ENCODE peak calls at places on chromosome 9, in four cellular contexts. H is nephron progenitor cell, K is OCI-LY7, R is left lung. E is an unnamed sample.

GRCh38 chr9:99931155-99931840 is 24.8 kb downstream of the STX17 start:
- DNase-seq in H (no peak), K (no peak), R (no peak), E (no peak)

GRCh38 chr9:698276-698675 is 143.2 kb upstream of the DMRT1 start:
- DNase-seq in H (no peak), K (no peak), R (no peak), E (no peak)

GRCh38 chr9:123697686-123698085 is 232.2 kb downstream of the DENND1A start:
- DNase-seq in H (no peak), K (peak; percentile 34), R (no peak), E (no peak)

GRCh38 chr9:81798606-81799005 is 109.3 kb upstream of the TLE1 start:
- DNase-seq in H (no peak), K (no peak), R (no peak), E (no peak)

GRCh38 chr9:24118170-24118569 is 292.1 kb upstream of the ELAVL2 start:
- DNase-seq in H (no peak), K (no peak), R (peak; percentile 42), E (no peak)

GRCh38 chr9:935348-935965 is 41.0 kb upstream of the DMRT3 start:
- DNase-seq in H (no peak), K (no peak), R (no peak), E (no peak)

GRCh38 chr9:130470269-130470668 is 25.5 kb downstream of the ASS1 start:
- DNase-seq in H (no peak), K (no peak), R (no peak), E (no peak)

GRCh38 chr9:84146893-84147705 is 166.5 kb downstream of the RMI1 start:
- DNase-seq in H (no peak), K (no peak), R (no peak), E (no peak)

GRCh38 chr9:135474915-135475314 is 4.7 kb upstream of the PPP1R26 start:
- DNase-seq in H (peak; percentile 69), K (peak; percentile 25), R (peak; percentile 83), E (no peak)

GRCh38 chr9:137392232-137393007 is 30.5 kb downstream of the EXD3 start:
- DNase-seq in H (no peak), K (no peak), R (no peak), E (no peak)

GRCh38 chr9:69895659-69896058 is 75.0 kb downstream of the CFAP95 start:
- DNase-seq in H (no peak), K (no peak), R (no peak), E (no peak)

DNA sequence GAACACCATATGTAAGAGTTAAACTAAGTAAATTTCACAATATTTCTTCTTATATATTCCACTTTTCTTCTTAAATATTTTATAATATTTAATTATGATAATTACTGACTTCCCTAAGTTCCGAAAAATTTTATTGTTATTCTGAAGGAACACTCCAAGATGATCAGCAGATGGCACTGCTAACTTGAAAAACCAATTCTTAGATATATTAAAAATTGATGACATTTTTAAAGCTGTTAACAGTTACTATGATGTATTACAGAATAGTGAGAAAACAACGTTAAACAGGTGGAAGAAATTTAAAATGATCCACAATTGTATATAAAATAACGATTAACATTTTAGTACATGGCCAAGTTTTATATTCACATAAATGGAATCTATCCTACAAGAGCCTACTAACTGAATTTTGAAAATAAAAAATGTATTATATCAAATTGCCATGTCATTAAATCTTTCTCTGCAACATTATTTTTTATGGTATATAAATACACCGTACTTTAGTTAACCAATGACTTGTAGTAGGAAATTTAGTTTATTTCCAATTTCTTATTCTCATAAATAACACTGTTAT is 30.1 kb upstream of the MUSK start:
- DNase-seq in H (no peak), K (no peak), R (no peak), E (no peak)
- TF ChIP-seq CTCF in H (no peak), K (peak; percentile 53), R (peak; percentile 36), E (no peak)

DNA sequence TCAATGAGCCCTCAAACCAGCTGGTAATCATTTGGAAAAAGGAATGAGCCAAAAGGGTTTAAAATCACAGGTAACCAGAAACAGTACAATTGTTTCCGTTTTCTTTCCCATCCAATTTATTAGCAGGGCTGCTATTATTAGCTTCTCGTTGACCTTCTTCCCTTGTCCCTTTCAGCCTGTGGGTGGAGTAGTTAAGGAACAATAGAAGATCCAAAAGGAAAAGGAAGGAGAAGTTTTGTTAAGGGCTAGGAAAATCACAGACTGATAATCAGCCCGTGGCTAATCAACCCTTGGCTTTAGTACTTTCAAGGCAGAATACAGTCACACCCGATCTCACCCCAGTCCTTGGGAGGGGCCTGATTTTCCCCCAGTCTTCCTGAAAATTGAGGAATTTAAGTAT is 38.4 kb downstream of the TMEM252 start:
- DNase-seq in H (no peak), K (no peak), R (no peak), E (no peak)
- TF ChIP-seq CTCF in H (no peak), K (no peak), R (no peak), E (no peak)

DNA sequence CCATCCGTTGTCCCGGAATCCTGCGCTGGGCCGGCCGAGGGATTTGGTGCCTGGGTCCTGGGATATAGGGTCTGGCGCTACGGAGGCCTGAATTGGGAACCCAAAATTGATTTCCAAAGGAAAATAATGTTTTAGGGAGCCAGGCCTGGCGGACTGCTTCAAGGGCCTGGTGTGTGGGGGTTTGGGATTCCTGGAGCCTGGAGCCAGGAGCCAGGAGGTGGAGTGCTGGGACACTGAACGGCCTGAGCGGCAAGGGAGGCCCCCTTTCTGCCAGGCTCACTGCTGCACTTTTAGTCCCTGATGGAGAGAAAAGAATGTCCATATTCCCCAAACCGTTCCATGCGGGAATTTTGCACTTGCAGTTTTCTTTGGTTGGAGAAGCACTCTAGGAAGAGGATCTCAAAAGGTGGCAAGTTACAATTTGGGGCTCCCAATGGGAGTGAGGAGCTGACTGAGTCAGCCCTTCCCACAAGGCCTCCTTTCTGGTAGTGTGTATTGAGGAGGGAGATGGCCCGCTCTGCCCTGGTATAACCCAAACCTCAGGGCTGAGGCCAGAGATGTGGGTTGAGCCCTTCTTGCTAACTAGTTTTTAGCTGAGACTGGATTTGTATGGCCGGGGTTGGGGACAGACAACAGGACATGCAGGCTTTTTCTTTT is 2.2 kb downstream of the LMX1B start:
- DNase-seq in H (peak; percentile 41), K (no peak), R (no peak), E (no peak)
- TF ChIP-seq CTCF in H (no peak), K (no peak), R (no peak), E (no peak)

GRCh38 chr9:127776919-127777280 is 1.6 kb downstream of the SH2D3C start:
- DNase-seq in H (no peak), K (peak; percentile 61), R (no peak), E (no peak)

GRCh38 chr9:127773981-127774380 is 4.5 kb downstream of the SH2D3C start:
- DNase-seq in H (no peak), K (no peak), R (peak; percentile 51), E (no peak)

GRCh38 chr9:127778280-127779135 is at the start of gene SH2D3C:
- DNase-seq in H (peak; percentile 45), K (peak; percentile 77), R (peak; percentile 90), E (peak; percentile 48)

GRCh38 chr9:127777368-127777960 is 1.0 kb downstream of the SH2D3C start:
- DNase-seq in H (no peak), K (peak; percentile 37), R (no peak), E (no peak)

DNA sequence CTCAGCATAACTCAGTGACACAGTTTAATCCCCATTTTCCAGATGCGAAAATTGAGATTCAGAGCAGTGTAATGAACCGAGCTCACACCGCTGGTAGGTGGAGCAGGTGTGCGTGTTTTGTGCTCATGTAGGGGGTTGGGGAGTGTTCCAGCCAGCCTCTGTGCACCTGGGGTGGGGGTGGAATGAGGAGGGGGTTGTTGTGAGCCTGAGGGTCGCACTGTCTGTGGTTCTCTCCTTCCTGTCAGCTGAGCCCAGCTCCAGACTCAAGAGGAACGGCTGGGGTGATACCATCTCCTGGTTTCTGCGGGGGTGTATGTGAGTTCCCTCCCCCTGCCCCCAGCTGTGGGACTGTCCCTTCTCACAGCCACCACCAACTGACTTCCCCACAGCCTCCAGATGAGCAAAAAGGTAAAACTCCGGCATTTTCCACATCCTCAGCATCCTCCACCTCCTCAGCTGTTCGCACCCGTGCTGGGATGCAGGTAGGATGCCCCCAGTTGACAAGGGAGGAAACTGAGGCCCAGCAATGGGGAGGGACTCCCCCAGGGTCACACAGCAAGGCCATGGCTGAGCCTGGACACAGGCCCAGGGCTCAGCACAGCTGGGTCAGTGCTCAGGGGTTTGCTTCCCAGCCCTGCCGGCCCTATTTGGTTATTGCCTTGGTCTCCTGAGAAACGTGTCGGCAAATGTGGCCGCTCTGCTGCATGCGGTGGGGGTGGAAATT is 2.1 kb downstream of the SH2D3C start:
- DNase-seq in H (peak; percentile 62), K (peak; percentile 99), R (no peak), E (peak; percentile 68)
- TF ChIP-seq CTCF in H (no peak), K (peak; percentile 31), R (no peak), E (no peak)

DNA sequence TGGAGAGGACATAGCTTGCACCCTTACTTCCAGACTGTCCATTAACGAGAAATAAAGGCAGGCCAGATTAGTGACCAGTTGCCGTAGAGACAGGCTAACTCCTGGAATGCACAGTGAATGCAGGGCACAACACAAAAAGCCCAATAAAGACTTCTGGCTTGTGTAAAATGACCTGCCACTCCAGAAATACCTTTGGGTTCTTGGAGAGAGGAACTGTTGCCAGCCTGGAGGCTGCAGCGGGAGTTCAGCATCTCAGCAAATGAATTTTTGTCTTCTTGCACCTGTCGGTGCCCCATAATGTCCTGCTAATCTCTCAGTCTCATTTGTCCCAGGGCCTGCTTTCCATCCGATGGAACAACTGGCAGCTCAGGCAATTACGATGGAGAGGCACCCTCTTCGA is 538.9 kb upstream of the ZNF462 start:
- DNase-seq in H (no peak), K (no peak), R (no peak), E (no peak)
- TF ChIP-seq CTCF in H (no peak), K (no peak), R (no peak), E (no peak)

DNA sequence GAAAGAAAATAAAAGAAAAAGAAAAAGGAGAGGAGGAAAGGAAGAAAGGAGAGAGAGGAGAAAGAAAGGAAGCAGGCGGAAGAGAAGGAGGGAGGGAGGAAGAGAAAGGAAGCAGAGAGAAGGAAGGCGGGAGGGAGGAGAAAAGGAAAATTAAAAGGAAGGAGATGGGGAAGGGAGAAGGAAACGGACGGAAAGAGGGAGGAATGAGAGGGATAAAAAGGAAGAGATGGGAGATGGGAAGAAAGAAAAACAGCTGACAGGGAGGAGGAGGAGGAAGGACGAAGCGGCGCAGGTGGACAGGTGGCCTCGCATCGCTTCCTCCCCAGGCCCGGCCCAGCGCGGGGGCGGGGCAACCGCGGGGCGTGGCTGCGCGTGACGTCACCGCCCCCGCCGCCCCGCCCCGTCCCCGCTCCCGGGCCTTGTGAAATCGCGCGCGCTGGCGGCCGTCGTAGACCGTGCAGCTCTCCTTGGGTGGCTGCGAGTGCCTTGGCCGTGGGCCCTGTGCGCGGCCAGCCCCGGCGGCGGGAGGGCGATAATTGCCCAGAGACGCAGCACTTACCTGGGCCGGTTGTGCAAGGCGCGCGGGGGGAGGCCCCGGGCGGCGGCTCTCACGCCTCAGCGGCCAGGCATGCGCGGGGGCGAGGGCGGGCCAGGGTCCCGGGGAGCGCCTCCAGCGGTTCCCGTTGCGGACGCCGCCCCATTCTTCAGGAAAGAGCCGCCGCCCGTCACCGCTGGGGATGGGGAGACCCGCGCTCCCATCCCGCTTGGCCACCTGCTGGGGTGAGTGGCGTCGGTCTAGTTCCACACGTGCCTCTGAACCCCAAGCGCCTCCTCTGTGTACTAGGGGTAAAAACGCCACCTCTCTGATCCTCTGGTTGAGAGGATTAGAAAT is 49.6 kb upstream of the FOXE1 start:
- DNase-seq in H (peak; percentile 79), K (peak; percentile 77), R (peak; percentile 95), E (peak; percentile 62)
- TF ChIP-seq CTCF in H (no peak), K (peak; percentile 34), R (no peak), E (peak; percentile 20)

GRCh38 chr9:111696796-111697195 is 35.4 kb downstream of the GNG10 start:
- DNase-seq in H (no peak), K (no peak), R (no peak), E (no peak)

GRCh38 chr9:111691686-111692329 is 30.4 kb downstream of the GNG10 start:
- DNase-seq in H (no peak), K (peak; percentile 43), R (no peak), E (no peak)
- TF ChIP-seq CTCF in H (peak; percentile 17), K (peak; percentile 82), R (peak; percentile 9), E (no peak)

E was measured in natural killer cell.